ENCODE peak calls at places on chromosomes 13 and 19, in five cellular contexts. One of them, this sample, is unnamed.

GRCh38 chr13:111005364-111005763 is 90.5 kb upstream of the ANKRD10 start:
- DNase-seq in A549: peak; percentile 31
- DNase-seq in H54: peak; percentile 43
- DNase-seq in uterus: no peak
- DNase-seq in Peyer's patch: no peak
- DNase-seq in this sample: no peak

GRCh38 chr13:32001392-32001768 is 30.2 kb upstream of the FRY start:
- DNase-seq in A549: peak; percentile 39
- DNase-seq in H54: peak; percentile 14
- DNase-seq in uterus: no peak
- DNase-seq in Peyer's patch: no peak
- DNase-seq in this sample: peak; percentile 59

GRCh38 chr19:10238172-10238783 is 7.1 kb upstream of the S1PR2 start:
- DNase-seq in A549: peak; percentile 61
- DNase-seq in H54: peak; percentile 45
- DNase-seq in uterus: peak; percentile 58
- DNase-seq in Peyer's patch: no peak
- DNase-seq in this sample: no peak

GRCh38 chr19:45884682-45885555 is 1.0 kb downstream of the IRF2BP1 start:
- DNase-seq in A549: no peak
- DNase-seq in H54: no peak
- DNase-seq in uterus: no peak
- DNase-seq in Peyer's patch: no peak
- DNase-seq in this sample: peak; percentile 69

GRCh38 chr13:29516880-29517279 is 78.6 kb downstream of the SLC7A1 start:
- DNase-seq in A549: no peak
- DNase-seq in H54: no peak
- DNase-seq in uterus: no peak
- DNase-seq in Peyer's patch: no peak
- DNase-seq in this sample: no peak

GRCh38 chr13:28536371-28536770 is 41.4 kb upstream of the FLT1 start:
- DNase-seq in A549: no peak
- DNase-seq in H54: no peak
- DNase-seq in uterus: no peak
- DNase-seq in Peyer's patch: no peak
- DNase-seq in this sample: no peak

GRCh38 chr13:33053397-33054066 is 37.3 kb downstream of the KL start:
- DNase-seq in A549: no peak
- DNase-seq in H54: no peak
- DNase-seq in uterus: no peak
- DNase-seq in Peyer's patch: no peak
- DNase-seq in this sample: no peak

GRCh38 chr19:14764401-14764800 is 14.0 kb downstream of the ADGRE2 start:
- DNase-seq in A549: no peak
- DNase-seq in H54: no peak
- DNase-seq in uterus: no peak
- DNase-seq in Peyer's patch: no peak
- DNase-seq in this sample: no peak

GRCh38 chr19:49084206-49085019 is 838 bp upstream of the SNRNP70 start:
- DNase-seq in A549: no peak
- DNase-seq in H54: no peak
- DNase-seq in uterus: no peak
- DNase-seq in Peyer's patch: no peak
- DNase-seq in this sample: no peak

GRCh38 chr13:62193919-62194318 is 778.3 kb upstream of the PCDH20 start:
- DNase-seq in A549: no peak
- DNase-seq in H54: no peak
- DNase-seq in uterus: no peak
- DNase-seq in Peyer's patch: no peak
- DNase-seq in this sample: no peak

GRCh38 chr13:87925006-87925405 is 253.8 kb downstream of the SLITRK5 start:
- DNase-seq in A549: no peak
- DNase-seq in H54: no peak
- DNase-seq in uterus: no peak
- DNase-seq in Peyer's patch: no peak
- DNase-seq in this sample: no peak

GRCh38 chr19:4455742-4456565 is 1.6 kb downstream of the UBXN6 start:
- DNase-seq in A549: no peak
- DNase-seq in H54: no peak
- DNase-seq in uterus: peak; percentile 88
- DNase-seq in Peyer's patch: no peak
- DNase-seq in this sample: peak; percentile 78

GRCh38 chr19:3880471-3881271 is at the start of gene ATCAY:
- DNase-seq in A549: no peak
- DNase-seq in H54: no peak
- DNase-seq in uterus: no peak
- DNase-seq in Peyer's patch: no peak
- DNase-seq in this sample: no peak

GRCh38 chr19:5343848-5344247 is 3.2 kb upstream of the PTPRS start:
- DNase-seq in A549: no peak
- DNase-seq in H54: no peak
- DNase-seq in uterus: no peak
- DNase-seq in Peyer's patch: no peak
- DNase-seq in this sample: no peak

GRCh38 chr19:14479985-14480694 is 5.0 kb upstream of the PTGER1 start:
- DNase-seq in A549: peak; percentile 63
- DNase-seq in H54: no peak
- DNase-seq in uterus: no peak
- DNase-seq in Peyer's patch: no peak
- DNase-seq in this sample: peak; percentile 77

GRCh38 chr19:28567834-28568233 is 645.1 kb downstream of the UQCRFS1 start:
- DNase-seq in A549: no peak
- DNase-seq in H54: no peak
- DNase-seq in uterus: no peak
- DNase-seq in Peyer's patch: no peak
- DNase-seq in this sample: no peak

GRCh38 chr19:35267818-35268545 is 780 bp upstream of the USF2 start:
- DNase-seq in A549: peak; percentile 87
- DNase-seq in H54: peak; percentile 95
- DNase-seq in uterus: peak; percentile 65
- DNase-seq in Peyer's patch: peak; percentile 87
- DNase-seq in this sample: peak; percentile 94

GRCh38 chr19:6519289-6519688 is 11.5 kb upstream of the TNFSF9 start:
- DNase-seq in A549: peak; percentile 67
- DNase-seq in H54: no peak
- DNase-seq in uterus: no peak
- DNase-seq in Peyer's patch: no peak
- DNase-seq in this sample: no peak

GRCh38 chr19:2051771-2052704 is 994 bp upstream of the MKNK2 start:
- DNase-seq in A549: no peak
- DNase-seq in H54: no peak
- DNase-seq in uterus: peak; percentile 73
- DNase-seq in Peyer's patch: no peak
- DNase-seq in this sample: no peak

GRCh38 chr13:71727036-71727435 is 140.0 kb downstream of the DACH1 start:
- DNase-seq in A549: no peak
- DNase-seq in H54: no peak
- DNase-seq in uterus: no peak
- DNase-seq in Peyer's patch: no peak
- DNase-seq in this sample: no peak

GRCh38 chr19:39408392-39409206 is 2.0 kb downstream of the ZFP36 start:
- DNase-seq in A549: peak; percentile 61
- DNase-seq in H54: no peak
- DNase-seq in uterus: peak; percentile 71
- DNase-seq in Peyer's patch: no peak
- DNase-seq in this sample: no peak

GRCh38 chr13:80382576-80382975 is 41.6 kb upstream of the SPRY2 start:
- DNase-seq in A549: no peak
- DNase-seq in H54: no peak
- DNase-seq in uterus: no peak
- DNase-seq in Peyer's patch: no peak
- DNase-seq in this sample: no peak

GRCh38 chr13:63855457-63856118 is 2439.9 kb upstream of the PCDH20 start:
- DNase-seq in A549: no peak
- DNase-seq in H54: no peak
- DNase-seq in uterus: no peak
- DNase-seq in Peyer's patch: no peak
- DNase-seq in this sample: no peak

GRCh38 chr19:47399198-47399597 is 20.1 kb downstream of the MEIS3 start:
- DNase-seq in A549: no peak
- DNase-seq in H54: no peak
- DNase-seq in uterus: no peak
- DNase-seq in Peyer's patch: no peak
- DNase-seq in this sample: no peak

DNA sequence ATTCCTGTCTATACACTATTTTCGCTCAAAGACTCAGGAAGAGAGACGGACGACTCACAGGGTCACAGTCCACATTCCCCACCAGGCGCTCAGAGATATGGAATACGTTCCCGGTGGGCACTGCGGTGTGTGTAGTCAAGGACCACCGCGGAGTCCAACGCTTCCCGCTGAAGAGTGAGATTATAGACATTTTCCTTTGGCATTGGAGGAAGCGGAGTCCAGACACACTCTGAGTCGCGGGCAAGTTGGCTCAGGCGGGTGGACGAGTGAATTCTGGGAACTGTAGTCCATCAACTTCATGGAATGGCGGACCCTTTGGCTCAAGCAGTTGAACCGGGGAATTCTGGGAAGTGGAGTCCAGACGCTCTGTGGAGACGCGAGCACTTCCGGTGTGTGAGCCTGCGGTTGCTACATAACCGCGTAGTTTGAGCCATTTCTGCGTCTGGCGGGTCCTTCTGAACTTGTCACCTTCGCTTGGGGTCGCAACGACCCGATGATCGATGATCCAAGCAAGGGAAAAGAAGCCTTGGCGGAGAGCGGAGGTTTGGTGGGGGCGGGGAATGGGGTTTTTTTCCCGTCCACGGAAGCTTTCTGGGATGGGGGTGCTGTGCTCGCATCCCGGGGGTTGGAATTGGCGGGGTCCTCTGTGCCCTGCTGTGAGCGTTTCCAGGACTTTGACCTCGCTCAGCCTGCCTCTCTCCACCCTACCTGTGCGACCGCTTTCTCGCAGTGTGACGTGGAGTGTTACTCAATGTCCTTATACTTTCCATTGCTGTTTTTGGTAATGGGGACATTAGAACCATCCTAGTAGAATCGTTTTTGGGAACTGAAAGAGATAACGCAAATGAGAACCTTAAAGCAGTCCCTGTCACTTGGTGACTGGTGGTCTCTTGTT is at the start of gene ZNF230:
- DNase-seq in A549: peak; percentile 98
- DNase-seq in H54: peak; percentile 89
- DNase-seq in uterus: peak; percentile 95
- DNase-seq in Peyer's patch: peak; percentile 85
- DNase-seq in this sample: peak; percentile 97
- TF ChIP-seq POLR2A in A549: peak; percentile 49
- TF ChIP-seq POLR2A in H54: peak; percentile 60
- TF ChIP-seq POLR2A in uterus: no peak
- TF ChIP-seq POLR2A in Peyer's patch: no peak
- TF ChIP-seq POLR2A in this sample: peak; percentile 79

GRCh38 chr19:33432408-33433170 is 59.1 kb downstream of the CEBPG start:
- DNase-seq in A549: no peak
- DNase-seq in H54: no peak
- DNase-seq in uterus: no peak
- DNase-seq in Peyer's patch: peak; percentile 43
- DNase-seq in this sample: no peak

GRCh38 chr19:33434886-33435705 is 61.6 kb downstream of the CEBPG start:
- DNase-seq in A549: no peak
- DNase-seq in H54: peak; percentile 76
- DNase-seq in uterus: no peak
- DNase-seq in Peyer's patch: peak; percentile 44
- DNase-seq in this sample: no peak

GRCh38 chr19:33431986-33432385 is 58.5 kb downstream of the CEBPG start:
- DNase-seq in A549: no peak
- DNase-seq in H54: no peak
- DNase-seq in uterus: no peak
- DNase-seq in Peyer's patch: no peak
- DNase-seq in this sample: no peak

GRCh38 chr19:33435706-33436359 is 62.3 kb downstream of the CEBPG start:
- DNase-seq in A549: no peak
- DNase-seq in H54: no peak
- DNase-seq in uterus: no peak
- DNase-seq in Peyer's patch: no peak
- DNase-seq in this sample: no peak

GRCh38 chr19:33434090-33434885 is 60.8 kb downstream of the CEBPG start:
- DNase-seq in A549: no peak
- DNase-seq in H54: no peak
- DNase-seq in uterus: no peak
- DNase-seq in Peyer's patch: peak; percentile 39
- DNase-seq in this sample: no peak
- TF ChIP-seq POLR2A in A549: no peak
- TF ChIP-seq POLR2A in H54: no peak
- TF ChIP-seq POLR2A in uterus: no peak
- TF ChIP-seq POLR2A in Peyer's patch: no peak
- TF ChIP-seq POLR2A in this sample: no peak

DNA sequence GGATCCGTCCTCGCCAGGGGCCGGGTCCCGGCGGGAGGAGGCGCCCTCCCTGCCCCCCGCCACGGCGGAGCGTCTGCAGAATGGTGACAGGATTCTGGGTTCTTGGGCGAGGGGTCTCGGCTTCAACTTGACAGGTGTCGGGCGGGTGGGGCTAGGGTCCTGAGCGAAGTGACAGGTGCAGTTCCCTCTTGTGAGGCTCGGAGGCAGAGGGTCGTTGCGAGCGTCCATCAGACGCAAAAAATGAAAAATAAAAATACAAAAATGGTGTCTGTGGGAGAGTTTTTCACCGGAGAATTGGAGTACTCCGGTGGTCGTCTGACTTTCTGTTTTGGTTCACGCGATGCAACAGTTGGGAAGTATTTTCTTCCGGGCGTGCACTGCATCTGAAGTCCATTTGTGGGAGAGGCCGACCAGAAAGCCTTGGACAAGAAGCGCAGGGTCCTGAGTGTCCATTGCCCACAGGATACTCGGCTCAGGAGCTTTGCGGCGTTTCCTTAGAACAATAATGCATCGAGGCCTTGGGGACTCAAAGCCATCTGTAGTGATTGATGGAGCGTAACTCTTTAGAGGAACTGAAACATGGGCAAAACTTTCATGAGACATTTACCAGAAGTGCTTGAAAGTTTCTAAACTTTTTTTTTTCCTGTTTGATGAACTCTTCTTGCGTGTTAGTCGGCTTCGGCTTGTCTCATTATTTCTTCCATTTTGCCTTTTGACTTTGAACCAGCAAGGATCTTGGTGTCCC is 753 bp downstream of the RB1 start:
- DNase-seq in A549: peak; percentile 22
- DNase-seq in H54: peak; percentile 11
- DNase-seq in uterus: no peak
- DNase-seq in Peyer's patch: peak; percentile 53
- DNase-seq in this sample: peak; percentile 72
- TF ChIP-seq POLR2A in A549: no peak
- TF ChIP-seq POLR2A in H54: no peak
- TF ChIP-seq POLR2A in uterus: no peak
- TF ChIP-seq POLR2A in Peyer's patch: no peak
- TF ChIP-seq POLR2A in this sample: no peak

GRCh38 chr19:797528-798414 is 519 bp downstream of the PTBP1 start:
- DNase-seq in A549: peak; percentile 91
- DNase-seq in H54: peak; percentile 87
- DNase-seq in uterus: peak; percentile 86
- DNase-seq in Peyer's patch: peak; percentile 95
- DNase-seq in this sample: peak; percentile 97

GRCh38 chr19:795691-796581 is 1.3 kb upstream of the PTBP1 start:
- DNase-seq in A549: no peak
- DNase-seq in H54: no peak
- DNase-seq in uterus: no peak
- DNase-seq in Peyer's patch: no peak
- DNase-seq in this sample: no peak

GRCh38 chr19:794989-795658 is 2.1 kb upstream of the PTBP1 start:
- DNase-seq in A549: no peak
- DNase-seq in H54: peak; percentile 15
- DNase-seq in uterus: no peak
- DNase-seq in Peyer's patch: no peak
- DNase-seq in this sample: no peak

GRCh38 chr19:798415-799075 is 1.3 kb downstream of the PTBP1 start:
- DNase-seq in A549: no peak
- DNase-seq in H54: no peak
- DNase-seq in uterus: no peak
- DNase-seq in Peyer's patch: peak; percentile 86
- DNase-seq in this sample: peak; percentile 74

GRCh38 chr19:796692-797527 is at the start of gene PTBP1:
- DNase-seq in A549: peak; percentile 100
- DNase-seq in H54: peak; percentile 98
- DNase-seq in uterus: peak; percentile 100
- DNase-seq in Peyer's patch: peak; percentile 99
- DNase-seq in this sample: peak; percentile 100
- TF ChIP-seq POLR2A in A549: peak; percentile 82
- TF ChIP-seq POLR2A in H54: peak; percentile 82
- TF ChIP-seq POLR2A in uterus: peak; percentile 84
- TF ChIP-seq POLR2A in Peyer's patch: peak; percentile 74
- TF ChIP-seq POLR2A in this sample: peak; percentile 77